ENCODE peak calls at places on chromosome 19, in six cellular contexts. R, A, Y, I, E and D are unnamed samples.

GRCh38 chr19:51514866-51515481 is 13.4 kb upstream of the SIGLEC12 start:
- DNase-seq in R (peak), A (no peak), Y (no peak), I (no peak), E (peak), D (no peak)

GRCh38 chr19:30492581-30492980 is 120.4 kb downstream of the ZNF536 start:
- DNase-seq in R (no peak), A (no peak), Y (no peak), I (no peak), E (no peak), D (no peak)

GRCh38 chr19:42764836-42765235 is 642 bp downstream of the PSG8 start:
- DNase-seq in R (no peak), A (no peak), Y (no peak), I (no peak), E (no peak), D (no peak)

GRCh38 chr19:3096902-3097326 is 2.8 kb downstream of the GNA11 start:
- DNase-seq in R (no peak), A (no peak), Y (no peak), I (no peak), E (no peak), D (no peak)

GRCh38 chr19:6692027-6692426 is 22.1 kb upstream of the TNFSF14 start:
- DNase-seq in R (no peak), A (no peak), Y (no peak), I (no peak), E (no peak), D (no peak)

GRCh38 chr19:5968431-5969373 is 9.2 kb downstream of the RANBP3 start:
- DNase-seq in R (no peak), A (no peak), Y (no peak), I (no peak), E (peak), D (no peak)

GRCh38 chr19:16118489-16119033 is 6.9 kb downstream of the RAB8A start:
- DNase-seq in R (no peak), A (peak), Y (no peak), I (no peak), E (peak), D (no peak)

GRCh38 chr19:52492201-52492960 is 35.1 kb upstream of the ZNF808 start:
- DNase-seq in R (no peak), A (peak), Y (no peak), I (peak), E (no peak), D (no peak)

GRCh38 chr19:2724148-2724557 is 3.0 kb upstream of the DIRAS1 start:
- DNase-seq in R (no peak), A (no peak), Y (no peak), I (no peak), E (no peak), D (no peak)

GRCh38 chr19:2274937-2275535 is 6.9 kb downstream of the PEAK3 start:
- DNase-seq in R (peak), A (no peak), Y (no peak), I (peak), E (peak), D (peak)

GRCh38 chr19:12885749-12886706 is 973 bp downstream of the KLF1 start:
- DNase-seq in R (no peak), A (no peak), Y (no peak), I (no peak), E (no peak), D (no peak)

GRCh38 chr19:39126593-39127187 is 1.1 kb downstream of the PAK4 start:
- DNase-seq in R (peak), A (no peak), Y (no peak), I (no peak), E (no peak), D (peak)

GRCh38 chr19:55576746-55577145 is 3.9 kb downstream of the ZNF579 start:
- DNase-seq in R (no peak), A (no peak), Y (no peak), I (no peak), E (no peak), D (no peak)

GRCh38 chr19:56953411-56953810 is 112.9 kb upstream of the PEG3 start:
- DNase-seq in R (no peak), A (no peak), Y (no peak), I (no peak), E (no peak), D (no peak)

GRCh38 chr19:40667602-40668001 is 22.8 kb downstream of the NUMBL start:
- DNase-seq in R (no peak), A (no peak), Y (no peak), I (no peak), E (no peak), D (no peak)

GRCh38 chr19:4227771-4228170 is 1.6 kb upstream of the EBI3 start:
- DNase-seq in R (no peak), A (no peak), Y (no peak), I (no peak), E (no peak), D (no peak)

GRCh38 chr19:45954132-45954531 is 19.5 kb downstream of the NOVA2 start:
- DNase-seq in R (no peak), A (no peak), Y (no peak), I (no peak), E (no peak), D (no peak)

GRCh38 chr19:33661336-33661735 is 39.6 kb downstream of the CHST8 start:
- DNase-seq in R (no peak), A (peak), Y (no peak), I (no peak), E (no peak), D (no peak)

GRCh38 chr19:34224996-34225658 is 29.2 kb upstream of the GARRE1 start:
- DNase-seq in R (peak), A (no peak), Y (no peak), I (no peak), E (no peak), D (no peak)

GRCh38 chr19:11160119-11160768 is 4.7 kb upstream of the SPC24 start:
- DNase-seq in R (peak), A (no peak), Y (no peak), I (no peak), E (no peak), D (no peak)